ENCODE peak calls at places on chromosomes 13 and 19, in ten cellular contexts. L is left ventricle myocardium inferior, M is lower lobe of right lung, T is LNCaP clone FGC, F is lower leg skin, X is GM12878, Z is heart left ventricle, Y is A549, J is tibial nerve, U is mucosa of descending colon. K is an unnamed sample.

GRCh38 chr19:13097331-13098258 is 5.1 kb downstream of the LYL1 start:
- DNase-seq in L (no peak), M (peak), T (no peak), F (no peak), X (no peak), Z (peak), Y (no peak), J (peak), U (peak), K (no peak)

GRCh38 chr19:5978606-5979552 is 939 bp upstream of the RANBP3 start:
- DNase-seq in L (no peak), M (no peak), T (no peak), F (no peak), X (no peak), Z (no peak), Y (no peak), J (no peak), U (no peak), K (no peak)

GRCh38 chr13:28636677-28637317 is 22.1 kb upstream of the POMP start:
- DNase-seq in L (no peak), M (peak), T (no peak), F (no peak), X (peak), Z (peak), Y (peak), J (peak), U (no peak), K (peak)

GRCh38 chr19:46919324-46919723 is 58.5 kb downstream of the ARHGAP35 start:
- DNase-seq in L (no peak), M (no peak), T (no peak), F (no peak), X (no peak), Z (no peak), Y (no peak), J (no peak), U (no peak), K (peak)

GRCh38 chr13:38543561-38543960 is 143.3 kb upstream of the FREM2 start:
- DNase-seq in L (no peak), M (no peak), T (no peak), F (no peak), X (no peak), Z (no peak), Y (no peak), J (no peak), U (no peak), K (no peak)

GRCh38 chr19:39471756-39472536 is 8.7 kb upstream of the TIMM50 start:
- DNase-seq in L (no peak), M (no peak), T (no peak), F (no peak), X (no peak), Z (no peak), Y (no peak), J (no peak), U (no peak), K (no peak)

GRCh38 chr19:53927745-53928144 is 18.7 kb downstream of the CACNG7 start:
- DNase-seq in L (no peak), M (no peak), T (peak), F (no peak), X (no peak), Z (no peak), Y (no peak), J (no peak), U (no peak), K (peak)

GRCh38 chr19:45079063-45079910 is at the start of gene GEMIN7:
- DNase-seq in L (peak), M (peak), T (no peak), F (peak), X (peak), Z (peak), Y (peak), J (peak), U (peak), K (peak)

GRCh38 chr13:94585543-94586101 is 10.3 kb downstream of the TGDS start:
- DNase-seq in L (no peak), M (no peak), T (no peak), F (no peak), X (no peak), Z (no peak), Y (no peak), J (no peak), U (no peak), K (no peak)

GRCh38 chr13:83350569-83350968 is 531.7 kb downstream of the SLITRK1 start:
- DNase-seq in L (no peak), M (no peak), T (no peak), F (no peak), X (no peak), Z (no peak), Y (no peak), J (no peak), U (no peak), K (peak)

GRCh38 chr13:107551521-107551920 is 663.8 kb downstream of the LIG4 start:
- DNase-seq in L (no peak), M (no peak), T (no peak), F (no peak), X (no peak), Z (no peak), Y (no peak), J (no peak), U (no peak), K (no peak)

GRCh38 chr13:97224544-97225324 is 2.6 kb downstream of the MBNL2 start:
- DNase-seq in L (no peak), M (no peak), T (no peak), F (no peak), X (no peak), Z (peak), Y (no peak), J (peak), U (peak), K (peak)

GRCh38 chr19:35045667-35046300 is 4.3 kb downstream of the HPN start:
- DNase-seq in L (no peak), M (no peak), T (no peak), F (no peak), X (peak), Z (no peak), Y (peak), J (no peak), U (peak), K (no peak)

GRCh38 chr19:49400034-49400433 is 12.0 kb downstream of the KASH5 start:
- DNase-seq in L (no peak), M (no peak), T (no peak), F (no peak), X (no peak), Z (no peak), Y (no peak), J (no peak), U (no peak), K (no peak)

GRCh38 chr19:38413416-38413815 is 10.5 kb downstream of the FAM98C start:
- DNase-seq in L (no peak), M (no peak), T (no peak), F (no peak), X (no peak), Z (no peak), Y (no peak), J (no peak), U (no peak), K (no peak)

GRCh38 chr19:5314012-5314906 is 26.4 kb downstream of the PTPRS start:
- DNase-seq in L (no peak), M (no peak), T (no peak), F (no peak), X (no peak), Z (no peak), Y (peak), J (no peak), U (no peak), K (peak)

GRCh38 chr13:34803756-34804155 is 138.3 kb upstream of the NBEA start:
- DNase-seq in L (no peak), M (no peak), T (no peak), F (no peak), X (no peak), Z (no peak), Y (no peak), J (no peak), U (no peak), K (no peak)

GRCh38 chr13:94710081-94710809 is 2.1 kb downstream of the SOX21 start:
- DNase-seq in L (no peak), M (no peak), T (no peak), F (no peak), X (no peak), Z (no peak), Y (no peak), J (no peak), U (no peak), K (no peak)

GRCh38 chr13:66951426-66951825 is 278.7 kb downstream of the PCDH9 start:
- DNase-seq in L (no peak), M (no peak), T (no peak), F (no peak), X (no peak), Z (no peak), Y (no peak), J (no peak), U (no peak), K (no peak)

GRCh38 chr19:39407644-39408391 is 1.2 kb downstream of the ZFP36 start:
- DNase-seq in L (peak), M (peak), T (no peak), F (peak), X (no peak), Z (peak), Y (no peak), J (no peak), U (peak), K (peak)

GRCh38 chr19:55344444-55344843 is 4.8 kb downstream of the KMT5C start:
- DNase-seq in L (no peak), M (no peak), T (no peak), F (no peak), X (no peak), Z (no peak), Y (no peak), J (no peak), U (no peak), K (peak)

GRCh38 chr19:38683393-38684077 is 36.1 kb downstream of the ACTN4 start:
- DNase-seq in L (no peak), M (peak), T (peak), F (peak), X (no peak), Z (peak), Y (peak), J (no peak), U (peak), K (peak)

GRCh38 chr13:101554420-101555125 is 102.1 kb downstream of the ITGBL1 start:
- DNase-seq in L (no peak), M (no peak), T (no peak), F (no peak), X (no peak), Z (no peak), Y (no peak), J (no peak), U (no peak), K (peak)

GRCh38 chr19:19817357-19817756 is 4.2 kb downstream of the ZNF506 start:
- DNase-seq in L (no peak), M (no peak), T (no peak), F (no peak), X (no peak), Z (no peak), Y (no peak), J (no peak), U (no peak), K (no peak)

GRCh38 chr13:75299913-75300862 is 181.8 kb downstream of the TBC1D4 start:
- DNase-seq in L (no peak), M (no peak), T (no peak), F (no peak), X (peak), Z (no peak), Y (no peak), J (no peak), U (no peak), K (peak)

GRCh38 chr13:20428666-20429644 is 96.7 kb downstream of the CRYL1 start:
- DNase-seq in L (no peak), M (no peak), T (no peak), F (no peak), X (no peak), Z (no peak), Y (no peak), J (no peak), U (no peak), K (no peak)

GRCh38 chr19:41599175-41599966 is 23.4 kb downstream of the CEACAM21 start:
- DNase-seq in L (no peak), M (no peak), T (no peak), F (peak), X (no peak), Z (no peak), Y (no peak), J (no peak), U (no peak), K (no peak)

GRCh38 chr13:31927219-31927653 is 104.3 kb upstream of the FRY start:
- DNase-seq in L (no peak), M (no peak), T (peak), F (no peak), X (no peak), Z (no peak), Y (no peak), J (no peak), U (no peak), K (no peak)

GRCh38 chr19:16801599-16801998 is 27.6 kb upstream of the SIN3B start:
- DNase-seq in L (no peak), M (no peak), T (no peak), F (no peak), X (no peak), Z (no peak), Y (no peak), J (no peak), U (no peak), K (peak)

GRCh38 chr13:35848316-35848715 is 282.9 kb downstream of the DCLK1 start:
- DNase-seq in L (no peak), M (no peak), T (no peak), F (no peak), X (no peak), Z (no peak), Y (no peak), J (no peak), U (no peak), K (no peak)

GRCh38 chr19:6423499-6424189 is 967 bp downstream of the KHSRP start:
- DNase-seq in L (no peak), M (no peak), T (no peak), F (peak), X (no peak), Z (no peak), Y (peak), J (no peak), U (no peak), K (peak)

GRCh38 chr19:13091400-13092161 is 11.1 kb downstream of the LYL1 start:
- DNase-seq in L (peak), M (no peak), T (no peak), F (no peak), X (no peak), Z (peak), Y (no peak), J (peak), U (no peak), K (peak)

GRCh38 chr19:1605236-1606137 is at the start of gene UQCR11:
- DNase-seq in L (peak), M (peak), T (peak), F (peak), X (peak), Z (peak), Y (peak), J (peak), U (peak), K (peak)

GRCh38 chr13:91482427-91482826 is 84.0 kb downstream of the GPC5 start:
- DNase-seq in L (no peak), M (no peak), T (no peak), F (no peak), X (no peak), Z (no peak), Y (no peak), J (no peak), U (no peak), K (no peak)

GRCh38 chr19:13441810-13442512 is 64.3 kb downstream of the CACNA1A start:
- DNase-seq in L (peak), M (no peak), T (peak), F (no peak), X (no peak), Z (no peak), Y (no peak), J (no peak), U (no peak), K (peak)

GRCh38 chr13:42041017-42041683 is 7.3 kb upstream of the DGKH start:
- DNase-seq in L (peak), M (peak), T (no peak), F (peak), X (peak), Z (peak), Y (peak), J (peak), U (peak), K (no peak)

GRCh38 chr19:5960005-5961001 is 17.6 kb downstream of the RANBP3 start:
- DNase-seq in L (peak), M (no peak), T (no peak), F (no peak), X (no peak), Z (peak), Y (no peak), J (no peak), U (peak), K (no peak)

DNA sequence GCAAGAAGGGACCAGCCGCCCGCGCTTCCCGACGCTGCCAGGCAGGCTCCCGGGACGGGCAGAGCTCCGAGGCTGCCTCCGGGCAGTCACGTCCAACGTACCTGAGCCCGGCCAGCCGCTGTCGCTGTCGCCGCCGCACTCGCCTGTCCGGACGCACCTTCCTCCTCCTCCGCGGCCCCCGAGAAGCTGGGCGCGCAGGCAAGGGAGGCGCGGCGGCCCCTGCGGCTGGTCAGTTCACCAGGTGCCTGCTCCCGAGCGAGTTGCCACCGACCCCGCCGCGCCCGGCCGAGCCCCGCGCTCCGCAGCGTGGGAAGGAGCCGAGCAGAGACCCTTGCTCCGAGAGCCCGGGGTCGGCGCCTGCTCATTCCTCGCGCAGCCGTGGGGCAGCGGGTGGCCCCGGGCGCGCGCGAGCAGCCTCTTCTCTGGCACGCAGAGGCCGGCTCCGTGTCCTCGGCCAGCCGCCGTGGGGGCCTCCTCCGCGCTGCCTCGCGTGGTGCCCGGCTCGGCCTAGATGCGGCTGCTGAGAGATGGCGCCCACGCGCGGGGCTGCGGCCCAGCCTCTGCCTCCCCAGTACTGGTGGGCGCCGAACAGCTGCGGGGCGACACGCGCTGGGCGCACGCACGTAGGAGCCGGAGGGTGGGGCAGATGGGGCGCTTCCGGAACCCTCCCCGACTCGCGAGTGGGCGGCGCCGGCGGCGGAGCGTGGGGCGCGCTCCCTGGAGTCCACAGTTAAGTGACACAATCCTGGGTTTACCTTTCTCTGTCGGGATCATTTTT is 419.4 kb downstream of the UQCRFS1 start:
- DNase-seq in L (peak), M (no peak), T (no peak), F (no peak), X (no peak), Z (peak), Y (no peak), J (no peak), U (peak), K (no peak)
- H3K4me3 ChIP-seq in L (peak), M (no peak), T (no peak), F (no peak), X (no peak), Z (peak), Y (no peak), J (peak), U (no peak), K (no peak)

GRCh38 chr19:30535011-30535410 is 162.8 kb downstream of the ZNF536 start:
- DNase-seq in L (no peak), M (no peak), T (no peak), F (peak), X (no peak), Z (no peak), Y (no peak), J (no peak), U (no peak), K (peak)
- TF ChIP-seq CTCF in L (no peak), M (no peak), T (no peak), F (no peak), X (no peak), Z (no peak), Y (no peak), J (no peak), U (no peak), K (no peak)

GRCh38 chr13:112709825-112710783 is 20.3 kb downstream of the ATP11A start:
- DNase-seq in L (no peak), M (no peak), T (no peak), F (peak), X (no peak), Z (peak), Y (no peak), J (no peak), U (no peak), K (no peak)

GRCh38 chr13:112708560-112709240 is 18.9 kb downstream of the ATP11A start:
- DNase-seq in L (no peak), M (no peak), T (no peak), F (no peak), X (no peak), Z (peak), Y (no peak), J (no peak), U (peak), K (no peak)

GRCh38 chr13:112712451-112712881 is 22.6 kb downstream of the ATP11A start:
- DNase-seq in L (no peak), M (no peak), T (no peak), F (peak), X (no peak), Z (peak), Y (no peak), J (no peak), U (no peak), K (no peak)

GRCh38 chr13:112711528-112712265 is 21.9 kb downstream of the ATP11A start:
- DNase-seq in L (peak), M (peak), T (no peak), F (peak), X (no peak), Z (peak), Y (peak), J (peak), U (no peak), K (peak)

DNA sequence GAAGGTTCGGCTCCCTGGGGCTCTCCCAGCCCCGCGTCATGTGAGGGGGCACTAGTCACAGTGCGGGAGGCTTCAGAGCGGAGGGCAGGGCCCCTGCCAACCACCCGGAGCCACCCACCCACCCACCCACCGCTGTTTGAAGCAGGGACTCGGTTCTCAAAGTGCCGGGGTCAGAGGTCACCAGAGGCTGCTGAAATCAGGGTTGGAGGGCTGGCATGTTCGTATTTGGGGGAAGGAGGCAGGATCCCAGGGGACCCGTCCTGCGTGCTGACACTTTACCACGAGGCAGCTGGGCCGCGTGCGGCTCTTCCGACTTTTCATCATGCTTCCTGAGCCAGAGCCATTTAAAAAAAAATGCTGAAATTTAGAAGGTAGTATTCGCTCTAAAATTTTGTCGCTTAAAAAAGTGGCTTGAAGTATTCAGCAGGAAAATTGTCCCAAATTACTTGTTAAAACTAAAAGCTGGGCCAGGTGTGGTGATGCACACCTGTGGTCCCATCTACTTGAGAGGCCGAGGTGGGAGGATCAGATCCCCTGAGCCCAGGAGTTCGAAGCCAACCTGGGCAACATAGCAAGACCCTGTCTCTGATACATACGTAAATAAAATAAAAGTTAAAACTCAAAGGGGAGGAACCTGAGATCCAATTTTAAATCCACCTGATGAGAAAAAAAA is 21.2 kb downstream of the ATP11A start:
- DNase-seq in L (peak), M (no peak), T (no peak), F (peak), X (no peak), Z (peak), Y (no peak), J (peak), U (no peak), K (no peak)
- H3K4me3 ChIP-seq in L (peak), M (peak), T (no peak), F (no peak), X (no peak), Z (peak), Y (peak), J (peak), U (no peak), K (peak)

GRCh38 chr13:73417012-73417615 is 358.3 kb downstream of the KLF5 start:
- DNase-seq in L (no peak), M (no peak), T (no peak), F (no peak), X (no peak), Z (no peak), Y (peak), J (no peak), U (no peak), K (no peak)
- TF ChIP-seq CTCF in L (peak), M (no peak), T (peak), F (no peak), X (no peak), Z (peak), Y (peak), J (no peak), U (no peak), K (peak)

GRCh38 chr19:2683430-2683995 is 19.0 kb downstream of the GNG7 start:
- DNase-seq in L (no peak), M (no peak), T (no peak), F (no peak), X (no peak), Z (no peak), Y (no peak), J (no peak), U (no peak), K (no peak)
- H3K4me3 ChIP-seq in L (no peak), M (no peak), T (no peak), F (no peak), X (no peak), Z (no peak), Y (no peak), J (no peak), U (no peak), K (no peak)